ENCODE peak calls at places on chromosomes 16 and 17, in four cellular contexts. One of them, this sample, is unnamed.

GRCh38 chr16:49528035-49528434 is 154.4 kb downstream of the C16orf78 start:
- DNase-seq in stimulated activated CD8-positive, alpha-beta memory T cell treated with anti-CD3 and anti-CD28 coated beads, Interleukin-7, amount 100 ng/mL, for 1 hour: no peak
- DNase-seq in NCI-H1436 treated with DMSO at 0.1 percent for 48 hours: no peak
- DNase-seq in activated CD8-positive, alpha-beta memory T cell treated with anti-CD3 and anti-CD28 coated beads for 4 hours: no peak
- DNase-seq in this sample: no peak

GRCh38 chr16:85240982-85241924 is 129.0 kb upstream of the CIBAR2 start:
- DNase-seq in NCI-H1436 treated with DMSO at 0.1 percent for 48 hours: no peak
- DNase-seq in activated CD8-positive, alpha-beta memory T cell treated with anti-CD3 and anti-CD28 coated beads for 4 hours: no peak
- DNase-seq in stimulated activated CD8-positive, alpha-beta memory T cell treated with anti-CD3 and anti-CD28 coated beads, Interleukin-7, amount 100 ng/mL, for 1 hour: no peak
- DNase-seq in this sample: no peak

GRCh38 chr16:592518-593306 is 2.8 kb downstream of the RAB40C start:
- DNase-seq in stimulated activated CD8-positive, alpha-beta memory T cell treated with anti-CD3 and anti-CD28 coated beads, Interleukin-7, amount 100 ng/mL, for 1 hour: no peak
- DNase-seq in activated CD8-positive, alpha-beta memory T cell treated with anti-CD3 and anti-CD28 coated beads for 4 hours: no peak
- DNase-seq in NCI-H1436 treated with DMSO at 0.1 percent for 48 hours: peak; percentile 50
- DNase-seq in this sample: no peak

GRCh38 chr17:3976675-3977171 is 12.5 kb upstream of the ATP2A3 start:
- DNase-seq in stimulated activated CD8-positive, alpha-beta memory T cell treated with anti-CD3 and anti-CD28 coated beads, Interleukin-7, amount 100 ng/mL, for 1 hour: no peak
- DNase-seq in NCI-H1436 treated with DMSO at 0.1 percent for 48 hours: no peak
- DNase-seq in activated CD8-positive, alpha-beta memory T cell treated with anti-CD3 and anti-CD28 coated beads for 4 hours: no peak
- DNase-seq in this sample: no peak

GRCh38 chr16:58378401-58378800 is 13.9 kb upstream of the GINS3 start:
- DNase-seq in NCI-H1436 treated with DMSO at 0.1 percent for 48 hours: no peak
- DNase-seq in activated CD8-positive, alpha-beta memory T cell treated with anti-CD3 and anti-CD28 coated beads for 4 hours: no peak
- DNase-seq in stimulated activated CD8-positive, alpha-beta memory T cell treated with anti-CD3 and anti-CD28 coated beads, Interleukin-7, amount 100 ng/mL, for 1 hour: no peak
- DNase-seq in this sample: no peak

GRCh38 chr16:72947379-72948237 is 100.3 kb downstream of the ZFHX3 start:
- DNase-seq in NCI-H1436 treated with DMSO at 0.1 percent for 48 hours: no peak
- DNase-seq in stimulated activated CD8-positive, alpha-beta memory T cell treated with anti-CD3 and anti-CD28 coated beads, Interleukin-7, amount 100 ng/mL, for 1 hour: no peak
- DNase-seq in activated CD8-positive, alpha-beta memory T cell treated with anti-CD3 and anti-CD28 coated beads for 4 hours: no peak
- DNase-seq in this sample: no peak

GRCh38 chr16:4556112-4556511 is at the start of gene C16orf96:
- DNase-seq in NCI-H1436 treated with DMSO at 0.1 percent for 48 hours: no peak
- DNase-seq in activated CD8-positive, alpha-beta memory T cell treated with anti-CD3 and anti-CD28 coated beads for 4 hours: no peak
- DNase-seq in stimulated activated CD8-positive, alpha-beta memory T cell treated with anti-CD3 and anti-CD28 coated beads, Interleukin-7, amount 100 ng/mL, for 1 hour: no peak
- DNase-seq in this sample: no peak

GRCh38 chr16:9772526-9772925 is 409.7 kb downstream of the GRIN2A start:
- DNase-seq in activated CD8-positive, alpha-beta memory T cell treated with anti-CD3 and anti-CD28 coated beads for 4 hours: no peak
- DNase-seq in NCI-H1436 treated with DMSO at 0.1 percent for 48 hours: no peak
- DNase-seq in stimulated activated CD8-positive, alpha-beta memory T cell treated with anti-CD3 and anti-CD28 coated beads, Interleukin-7, amount 100 ng/mL, for 1 hour: no peak
- DNase-seq in this sample: no peak

GRCh38 chr16:12906271-12906670 is 4.9 kb downstream of the SHISA9 start:
- DNase-seq in stimulated activated CD8-positive, alpha-beta memory T cell treated with anti-CD3 and anti-CD28 coated beads, Interleukin-7, amount 100 ng/mL, for 1 hour: no peak
- DNase-seq in activated CD8-positive, alpha-beta memory T cell treated with anti-CD3 and anti-CD28 coated beads for 4 hours: no peak
- DNase-seq in NCI-H1436 treated with DMSO at 0.1 percent for 48 hours: no peak
- DNase-seq in this sample: no peak